ENCODE peak calls at places on chromosomes 12 and 14, in five cellular contexts. One of them, this sample, is unnamed.

GRCh38 chr14:104121142-104121541 is 17.2 kb upstream of the KIF26A start:
- DNase-seq in uterus: no peak
- DNase-seq in CD4-positive, CD25-positive, alpha-beta regulatory T cell: no peak
- DNase-seq in transverse colon: no peak
- DNase-seq in AG04450: no peak
- DNase-seq in this sample: no peak

GRCh38 chr12:102480401-102480800 is at the start of gene IGF1:
- DNase-seq in uterus: no peak
- DNase-seq in CD4-positive, CD25-positive, alpha-beta regulatory T cell: peak
- DNase-seq in transverse colon: no peak
- DNase-seq in AG04450: no peak
- DNase-seq in this sample: no peak

GRCh38 chr14:56168007-56168616 is 49.9 kb downstream of the PELI2 start:
- DNase-seq in uterus: no peak
- DNase-seq in CD4-positive, CD25-positive, alpha-beta regulatory T cell: no peak
- DNase-seq in transverse colon: no peak
- DNase-seq in AG04450: no peak
- DNase-seq in this sample: no peak

GRCh38 chr12:103768467-103769123 is 72.4 kb downstream of the NT5DC3 start:
- DNase-seq in uterus: no peak
- DNase-seq in CD4-positive, CD25-positive, alpha-beta regulatory T cell: no peak
- DNase-seq in transverse colon: no peak
- DNase-seq in AG04450: no peak
- DNase-seq in this sample: no peak

GRCh38 chr14:97723321-97723720 is 926.1 kb downstream of the VRK1 start:
- DNase-seq in uterus: no peak
- DNase-seq in CD4-positive, CD25-positive, alpha-beta regulatory T cell: no peak
- DNase-seq in transverse colon: no peak
- DNase-seq in AG04450: no peak
- DNase-seq in this sample: no peak

GRCh38 chr12:113292091-113292490 is 42.8 kb downstream of the SLC8B1 start:
- DNase-seq in uterus: no peak
- DNase-seq in CD4-positive, CD25-positive, alpha-beta regulatory T cell: no peak
- DNase-seq in transverse colon: no peak
- DNase-seq in AG04450: peak
- DNase-seq in this sample: no peak

GRCh38 chr12:52380271-52380694 is 5.2 kb downstream of the KRT84 start:
- DNase-seq in uterus: no peak
- DNase-seq in CD4-positive, CD25-positive, alpha-beta regulatory T cell: peak
- DNase-seq in transverse colon: peak
- DNase-seq in AG04450: no peak
- DNase-seq in this sample: peak

GRCh38 chr12:98490491-98491453 is 24.6 kb upstream of the TMPO start:
- DNase-seq in uterus: peak
- DNase-seq in CD4-positive, CD25-positive, alpha-beta regulatory T cell: peak
- DNase-seq in transverse colon: peak
- DNase-seq in AG04450: peak
- DNase-seq in this sample: peak

GRCh38 chr12:92059976-92060375 is 85.7 kb downstream of the BTG1 start:
- DNase-seq in uterus: no peak
- DNase-seq in CD4-positive, CD25-positive, alpha-beta regulatory T cell: no peak
- DNase-seq in transverse colon: no peak
- DNase-seq in AG04450: no peak
- DNase-seq in this sample: no peak

GRCh38 chr14:36503771-36504741 is 16.0 kb downstream of the NKX2-1 start:
- DNase-seq in uterus: no peak
- DNase-seq in CD4-positive, CD25-positive, alpha-beta regulatory T cell: no peak
- DNase-seq in transverse colon: no peak
- DNase-seq in AG04450: no peak
- DNase-seq in this sample: no peak

GRCh38 chr14:102777711-102778615 is 714 bp downstream of the TRAF3 start:
- DNase-seq in uterus: peak
- DNase-seq in CD4-positive, CD25-positive, alpha-beta regulatory T cell: peak
- DNase-seq in transverse colon: peak
- DNase-seq in AG04450: no peak
- DNase-seq in this sample: peak

GRCh38 chr14:91245029-91245428 is 525 bp upstream of the GPR68 start:
- DNase-seq in uterus: no peak
- DNase-seq in CD4-positive, CD25-positive, alpha-beta regulatory T cell: peak
- DNase-seq in transverse colon: peak
- DNase-seq in AG04450: no peak
- DNase-seq in this sample: no peak

GRCh38 chr14:27228053-27228452 is 630.2 kb upstream of the NOVA1 start:
- DNase-seq in uterus: no peak
- DNase-seq in CD4-positive, CD25-positive, alpha-beta regulatory T cell: no peak
- DNase-seq in transverse colon: no peak
- DNase-seq in AG04450: no peak
- DNase-seq in this sample: no peak

GRCh38 chr12:85182699-85183098 is 97.3 kb upstream of the ALX1 start:
- DNase-seq in uterus: no peak
- DNase-seq in CD4-positive, CD25-positive, alpha-beta regulatory T cell: no peak
- DNase-seq in transverse colon: no peak
- DNase-seq in AG04450: no peak
- DNase-seq in this sample: no peak

GRCh38 chr14:38257500-38257899 is 1.6 kb upstream of the CLEC14A start:
- DNase-seq in uterus: no peak
- DNase-seq in CD4-positive, CD25-positive, alpha-beta regulatory T cell: no peak
- DNase-seq in transverse colon: no peak
- DNase-seq in AG04450: no peak
- DNase-seq in this sample: no peak

GRCh38 chr14:99513946-99514551 is 32.8 kb downstream of the CCNK start:
- DNase-seq in uterus: no peak
- DNase-seq in CD4-positive, CD25-positive, alpha-beta regulatory T cell: no peak
- DNase-seq in transverse colon: no peak
- DNase-seq in AG04450: no peak
- DNase-seq in this sample: no peak

GRCh38 chr14:104639889-104640548 is 35.4 kb upstream of the TMEM179 start:
- DNase-seq in uterus: no peak
- DNase-seq in CD4-positive, CD25-positive, alpha-beta regulatory T cell: peak
- DNase-seq in transverse colon: peak
- DNase-seq in AG04450: no peak
- DNase-seq in this sample: peak

GRCh38 chr12:24880732-24881131 is 68.2 kb downstream of the BCAT1 start:
- DNase-seq in uterus: no peak
- DNase-seq in CD4-positive, CD25-positive, alpha-beta regulatory T cell: no peak
- DNase-seq in transverse colon: no peak
- DNase-seq in AG04450: no peak
- DNase-seq in this sample: no peak

GRCh38 chr14:22977684-22978486 is 4.5 kb downstream of the AJUBA start:
- DNase-seq in uterus: peak
- DNase-seq in CD4-positive, CD25-positive, alpha-beta regulatory T cell: no peak
- DNase-seq in transverse colon: peak
- DNase-seq in AG04450: no peak
- DNase-seq in this sample: peak

GRCh38 chr14:53979747-53980642 is 23.4 kb upstream of the BMP4 start:
- DNase-seq in uterus: peak
- DNase-seq in CD4-positive, CD25-positive, alpha-beta regulatory T cell: no peak
- DNase-seq in transverse colon: peak
- DNase-seq in AG04450: no peak
- DNase-seq in this sample: peak

DNA sequence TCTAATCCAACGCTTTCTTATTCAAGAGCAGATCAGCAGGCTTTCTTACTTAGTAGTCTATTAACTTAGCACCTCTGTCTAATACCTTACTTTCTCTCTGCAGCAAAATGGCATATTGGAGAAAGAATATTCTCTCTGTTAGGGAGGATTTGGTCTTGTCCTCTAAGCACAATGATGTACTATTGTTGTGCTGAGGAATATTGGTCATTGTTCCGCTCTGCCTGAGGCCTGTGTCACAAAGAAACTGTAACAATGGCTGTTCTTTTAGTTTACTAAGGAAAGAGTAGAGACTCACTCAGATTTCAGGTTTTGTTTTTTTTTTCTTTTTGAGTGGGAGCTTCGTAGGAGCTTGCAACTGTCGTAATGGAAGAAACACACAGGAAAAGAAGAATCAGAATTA is 1358.8 kb downstream of the LRFN5 start:
- DNase-seq in uterus: no peak
- DNase-seq in CD4-positive, CD25-positive, alpha-beta regulatory T cell: no peak
- DNase-seq in transverse colon: no peak
- DNase-seq in AG04450: no peak
- DNase-seq in this sample: no peak
- H3K27ac ChIP-seq in uterus: no peak
- H3K27ac ChIP-seq in CD4-positive, CD25-positive, alpha-beta regulatory T cell: no peak
- H3K27ac ChIP-seq in transverse colon: no peak
- H3K27ac ChIP-seq in AG04450: no peak
- H3K27ac ChIP-seq in this sample: no peak

GRCh38 chr12:118033902-118034301 is 17.4 kb downstream of the RFC5 start:
- DNase-seq in uterus: no peak
- DNase-seq in CD4-positive, CD25-positive, alpha-beta regulatory T cell: no peak
- DNase-seq in transverse colon: no peak
- DNase-seq in AG04450: no peak
- DNase-seq in this sample: no peak
- H3K27ac ChIP-seq in uterus: no peak
- H3K27ac ChIP-seq in CD4-positive, CD25-positive, alpha-beta regulatory T cell: no peak
- H3K27ac ChIP-seq in transverse colon: no peak
- H3K27ac ChIP-seq in AG04450: no peak
- H3K27ac ChIP-seq in this sample: no peak

DNA sequence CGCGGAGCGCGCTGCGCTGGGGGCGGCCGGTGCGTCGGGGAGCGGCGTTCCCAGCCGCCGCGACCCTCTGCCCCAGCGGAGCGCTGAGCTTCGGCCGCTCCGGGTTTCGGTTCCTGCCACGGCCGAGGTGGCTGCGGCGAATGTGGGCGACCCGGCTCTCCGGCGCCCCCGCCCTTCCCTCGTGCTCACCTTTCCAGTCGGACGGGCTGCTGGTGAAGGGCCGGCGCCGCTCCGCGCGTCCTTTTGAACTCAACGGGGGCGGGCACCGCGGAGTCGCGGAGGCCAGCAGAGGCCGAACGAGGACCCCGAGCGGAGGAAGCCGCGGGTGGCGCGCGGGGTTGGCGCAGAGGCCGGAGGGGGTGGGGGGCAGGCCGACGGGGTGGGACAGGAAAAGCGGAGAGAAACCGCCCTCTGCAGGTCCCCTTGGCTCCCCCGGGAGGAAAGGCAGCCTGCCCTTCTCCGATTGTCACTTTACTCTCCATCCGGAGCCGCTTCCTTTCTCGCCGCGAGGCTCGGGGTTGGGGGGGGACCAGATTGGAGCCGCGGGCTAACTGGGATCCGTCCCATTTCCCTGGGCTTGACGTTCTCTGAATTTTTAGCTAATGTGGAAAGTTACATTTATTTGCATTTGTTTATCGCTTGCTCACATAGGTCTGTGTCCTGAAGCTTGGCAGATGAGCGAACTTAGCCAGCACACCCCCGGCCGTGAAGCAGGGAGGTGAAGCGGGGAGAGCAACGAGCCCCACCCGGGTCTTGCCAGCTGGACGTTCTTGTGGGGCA is at the start of gene SMAGP:
- DNase-seq in uterus: peak
- DNase-seq in CD4-positive, CD25-positive, alpha-beta regulatory T cell: peak
- DNase-seq in transverse colon: peak
- DNase-seq in AG04450: no peak
- DNase-seq in this sample: peak
- H3K27ac ChIP-seq in uterus: peak
- H3K27ac ChIP-seq in CD4-positive, CD25-positive, alpha-beta regulatory T cell: no peak
- H3K27ac ChIP-seq in transverse colon: peak
- H3K27ac ChIP-seq in AG04450: peak
- H3K27ac ChIP-seq in this sample: peak

DNA sequence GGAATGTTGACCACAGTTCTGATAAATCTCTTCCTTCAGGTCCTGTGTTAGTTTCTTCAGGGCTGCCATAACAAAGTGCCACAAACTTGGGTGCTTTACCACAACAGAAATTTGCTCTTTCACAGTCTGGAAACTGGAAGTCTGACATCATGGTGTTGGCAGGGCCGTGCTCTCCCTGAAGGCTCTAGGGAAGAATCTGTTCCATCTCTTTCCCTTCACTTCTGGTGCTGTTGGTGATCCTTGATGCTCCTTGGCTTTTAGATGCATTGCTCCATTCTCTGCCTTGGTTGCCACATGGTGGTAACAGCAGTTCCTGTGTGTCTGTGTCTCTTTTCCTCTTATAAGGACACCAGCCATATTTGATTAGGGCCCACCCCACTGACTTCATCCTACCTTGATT is 32.2 kb downstream of the HMGA2 start:
- DNase-seq in uterus: no peak
- DNase-seq in CD4-positive, CD25-positive, alpha-beta regulatory T cell: no peak
- DNase-seq in transverse colon: no peak
- DNase-seq in AG04450: no peak
- DNase-seq in this sample: no peak
- H3K27ac ChIP-seq in uterus: no peak
- H3K27ac ChIP-seq in CD4-positive, CD25-positive, alpha-beta regulatory T cell: no peak
- H3K27ac ChIP-seq in transverse colon: no peak
- H3K27ac ChIP-seq in AG04450: peak
- H3K27ac ChIP-seq in this sample: no peak

GRCh38 chr12:46790066-46790465 is 35.7 kb downstream of the SLC38A4 start:
- DNase-seq in uterus: no peak
- DNase-seq in CD4-positive, CD25-positive, alpha-beta regulatory T cell: no peak
- DNase-seq in transverse colon: no peak
- DNase-seq in AG04450: no peak
- DNase-seq in this sample: no peak

GRCh38 chr12:46788247-46788887 is 37.4 kb downstream of the SLC38A4 start:
- DNase-seq in uterus: no peak
- DNase-seq in CD4-positive, CD25-positive, alpha-beta regulatory T cell: no peak
- DNase-seq in transverse colon: no peak
- DNase-seq in AG04450: no peak
- DNase-seq in this sample: no peak

GRCh38 chr12:46785413-46785812 is 40.4 kb downstream of the SLC38A4 start:
- DNase-seq in uterus: no peak
- DNase-seq in CD4-positive, CD25-positive, alpha-beta regulatory T cell: no peak
- DNase-seq in transverse colon: no peak
- DNase-seq in AG04450: no peak
- DNase-seq in this sample: no peak

GRCh38 chr12:46786774-46787173 is 39.0 kb downstream of the SLC38A4 start:
- DNase-seq in uterus: no peak
- DNase-seq in CD4-positive, CD25-positive, alpha-beta regulatory T cell: no peak
- DNase-seq in transverse colon: no peak
- DNase-seq in AG04450: peak
- DNase-seq in this sample: no peak

GRCh38 chr12:46787496-46788055 is 38.2 kb downstream of the SLC38A4 start:
- DNase-seq in uterus: no peak
- DNase-seq in CD4-positive, CD25-positive, alpha-beta regulatory T cell: no peak
- DNase-seq in transverse colon: no peak
- DNase-seq in AG04450: no peak
- DNase-seq in this sample: no peak
- H3K27ac ChIP-seq in uterus: no peak
- H3K27ac ChIP-seq in CD4-positive, CD25-positive, alpha-beta regulatory T cell: no peak
- H3K27ac ChIP-seq in transverse colon: no peak
- H3K27ac ChIP-seq in AG04450: peak
- H3K27ac ChIP-seq in this sample: no peak

DNA sequence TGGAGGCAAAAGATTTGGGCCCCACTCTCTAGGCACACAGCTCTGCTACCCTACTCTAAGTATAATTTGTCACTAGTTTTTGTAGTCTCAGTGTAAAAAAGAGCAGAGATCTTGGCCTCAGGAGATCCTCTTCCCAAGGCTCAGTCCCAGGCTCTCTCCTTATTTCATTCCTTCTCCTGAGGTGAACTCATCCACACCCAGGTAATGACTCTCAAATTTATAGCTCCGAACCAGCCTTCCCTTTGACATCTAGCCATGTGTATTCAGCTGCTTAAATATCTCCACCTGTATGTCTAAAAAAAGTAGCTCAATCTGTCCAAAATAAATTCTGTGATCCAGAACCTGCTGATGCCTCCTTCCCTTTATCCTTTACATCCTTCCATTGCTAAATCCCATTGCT is 173.5 kb upstream of the HIF1A start:
- DNase-seq in uterus: no peak
- DNase-seq in CD4-positive, CD25-positive, alpha-beta regulatory T cell: no peak
- DNase-seq in transverse colon: no peak
- DNase-seq in AG04450: no peak
- DNase-seq in this sample: no peak
- H3K27ac ChIP-seq in uterus: no peak
- H3K27ac ChIP-seq in CD4-positive, CD25-positive, alpha-beta regulatory T cell: no peak
- H3K27ac ChIP-seq in transverse colon: no peak
- H3K27ac ChIP-seq in AG04450: no peak
- H3K27ac ChIP-seq in this sample: peak

GRCh38 chr12:109592905-109593272 is 19.3 kb downstream of the MVK start:
- DNase-seq in uterus: no peak
- DNase-seq in CD4-positive, CD25-positive, alpha-beta regulatory T cell: no peak
- DNase-seq in transverse colon: no peak
- DNase-seq in AG04450: no peak
- DNase-seq in this sample: no peak
- H3K27ac ChIP-seq in uterus: no peak
- H3K27ac ChIP-seq in CD4-positive, CD25-positive, alpha-beta regulatory T cell: no peak
- H3K27ac ChIP-seq in transverse colon: no peak
- H3K27ac ChIP-seq in AG04450: no peak
- H3K27ac ChIP-seq in this sample: peak

This sample was measured in heart right ventricle.